ENCODE peak calls at places on chromosomes 2 and 18, in four cellular contexts. G is pons, Z is KG1, Y is HFFc6. C is an unnamed sample.

GRCh38 chr2:85400541-85400940 is 9.6 kb downstream of the CAPG start:
- DNase-seq in Y (no peak), G (no peak), Z (no peak), C (no peak)

GRCh38 chr2:101803945-101804696 is 106.6 kb downstream of the MAP4K4 start:
- DNase-seq in Y (no peak), Z (no peak), G (peak), C (no peak)

GRCh38 chr2:150271952-150272351 is 215.5 kb downstream of the RND3 start:
- DNase-seq in Y (peak), G (no peak), Z (no peak), C (peak)

GRCh38 chr2:240687045-240687740 is 4.5 kb upstream of the AQP12A start:
- DNase-seq in Y (no peak), Z (no peak), G (no peak), C (no peak)

GRCh38 chr2:240629968-240630770 is 4.9 kb downstream of the GPR35 start:
- DNase-seq in G (no peak), Z (no peak), Y (no peak), C (no peak)

GRCh38 chr2:217415316-217415715 is 555.5 kb upstream of the TNP1 start:
- DNase-seq in Y (no peak), G (no peak), Z (no peak), C (no peak)

GRCh38 chr2:127122351-127123027 is 15.5 kb upstream of the BIN1 start:
- DNase-seq in Z (no peak), Y (no peak), G (no peak), C (no peak)

GRCh38 chr2:176583530-176584101 is 314.4 kb downstream of the MTX2 start:
- DNase-seq in Y (peak), G (no peak), Z (no peak), C (peak)

GRCh38 chr18:23877371-23877770 is 137.2 kb upstream of the TTC39C start:
- DNase-seq in Z (no peak), Y (no peak), G (no peak), C (no peak)

GRCh38 chr2:151946856-151947523 is 118.8 kb upstream of the ARL5A start:
- DNase-seq in Z (peak), Y (no peak), G (peak), C (peak)

GRCh38 chr18:7325126-7325430 is 94.2 kb downstream of the LRRC30 start:
- DNase-seq in G (no peak), Z (no peak), Y (no peak), C (no peak)